ENCODE peak calls at places on chromosome X, in eight cellular contexts. R is aorta; T is tibial artery; I is body of pancreas; Y is ascending aorta; X is effector memory CD4-positive, alpha-beta T cell; A is adrenal gland; G is fibroblast of lung. O is an unnamed sample. For H3K4me1, the result is how much of the 10 kb centered on the place peaks cover.

GRCh38 chrX:74922922-74923321 is 2.3 kb downstream of the NEXMIF start:
- DNase-seq in I (no peak), T (no peak), Y (no peak), A (no peak), G (no peak), X (no peak), R (no peak), O (no peak)

GRCh38 chrX:113929004-113929403 is 654.9 kb upstream of the HTR2C start:
- DNase-seq in R (no peak), G (peak), A (peak), Y (no peak), I (peak), T (no peak), X (no peak), O (peak)

GRCh38 chrX:30488092-30488491 is 89.5 kb downstream of the TASL start:
- DNase-seq in T (no peak), A (peak), I (no peak), R (no peak), Y (no peak), G (no peak), X (no peak), O (no peak)

GRCh38 chrX:114797494-114797893 is 213.6 kb downstream of the HTR2C start:
- DNase-seq in A (no peak), Y (no peak), R (no peak), T (no peak), G (no peak), X (no peak), I (no peak), O (no peak)

GRCh38 chrX:100648601-100649417 is 4.8 kb downstream of the SRPX2 start:
- DNase-seq in T (no peak), G (peak), I (no peak), R (no peak), X (no peak), Y (no peak), A (no peak), O (peak)

GRCh38 chrX:123077671-123078070 is 106.4 kb upstream of the GRIA3 start:
- DNase-seq in R (no peak), X (no peak), A (no peak), I (no peak), T (no peak), Y (no peak), G (peak), O (no peak)

GRCh38 chrX:63963382-63963781 is 178.4 kb upstream of the ARHGEF9 start:
- DNase-seq in G (no peak), A (no peak), Y (no peak), X (no peak), T (no peak), I (peak), R (no peak), O (no peak)

GRCh38 chrX:38215141-38215540 is 5.5 kb downstream of the SRPX start:
- DNase-seq in X (no peak), T (no peak), G (peak), I (no peak), Y (no peak), A (no peak), R (no peak), O (no peak)

GRCh38 chrX:132119821-132120220 is 8.0 kb downstream of the FRMD7 start:
- DNase-seq in Y (no peak), I (no peak), A (no peak), R (no peak), T (no peak), X (no peak), G (no peak), O (peak)

GRCh38 chrX:73647212-73647611 is 84.2 kb downstream of the CHIC1 start:
- DNase-seq in R (no peak), G (no peak), T (no peak), A (no peak), Y (no peak), I (no peak), X (no peak), O (no peak)

GRCh38 chrX:109270580-109271484 is 211.1 kb downstream of the GUCY2F start:
- DNase-seq in I (peak), Y (no peak), G (peak), A (no peak), X (no peak), T (no peak), R (no peak), O (peak)

GRCh38 chrX:102604327-102604726 is 5.0 kb downstream of the ARMCX5 start:
- DNase-seq in Y (no peak), G (no peak), R (no peak), T (no peak), A (no peak), I (no peak), X (no peak), O (no peak)

GRCh38 chrX:133544105-133544504 is 128.8 kb upstream of the GPC4 start:
- DNase-seq in T (no peak), A (no peak), X (no peak), G (peak), R (no peak), Y (no peak), I (peak), O (peak)

GRCh38 chrX:129961180-129962083 is 21.0 kb upstream of the BCORL1 start:
- DNase-seq in X (peak), Y (peak), G (peak), A (peak), T (no peak), R (peak), I (peak), O (peak)

GRCh38 chrX:9163153-9163790 is 129.3 kb upstream of the FAM9B start:
- DNase-seq in G (peak), Y (no peak), X (no peak), T (no peak), A (no peak), I (no peak), R (no peak), O (no peak)

GRCh38 chrX:124211312-124211942 is 121.0 kb upstream of the TEX13D start:
- DNase-seq in A (no peak), T (no peak), R (no peak), X (no peak), G (no peak), Y (no peak), I (no peak), O (peak)

DNA sequence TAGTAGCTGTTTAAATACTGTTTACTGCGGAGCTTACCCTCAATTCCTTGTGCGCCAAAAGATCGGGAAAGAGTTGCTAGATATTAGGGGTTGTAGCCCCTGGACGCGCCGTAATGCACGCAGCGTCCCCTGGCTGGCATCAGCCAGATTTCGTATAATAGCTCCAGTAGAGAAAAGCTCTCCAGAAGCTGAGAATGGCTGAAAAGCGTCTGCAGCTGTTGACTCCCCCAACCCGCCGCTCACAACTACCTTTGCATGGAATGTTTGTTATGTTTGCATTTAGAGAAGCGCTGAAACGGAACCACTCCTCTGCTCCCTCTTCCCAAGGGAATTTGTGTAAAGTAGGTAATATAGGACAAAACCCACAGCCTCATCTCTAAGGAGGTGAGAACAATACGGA is 3.7 kb downstream of the DOCK11 start:
- DNase-seq in A (no peak), X (no peak), T (no peak), Y (no peak), I (no peak), R (no peak), G (no peak), O (no peak)
- H3K4me1 ChIP-seq in A (under half), X (under half), T (under half), Y (under half), I (under half), R (under half), G (under half), O (under half)

GRCh38 chrX:39907964-39908616 is 189.7 kb downstream of the BCOR start:
- DNase-seq in X (no peak), T (peak), A (peak), I (peak), Y (peak), R (peak), G (peak), O (peak)
- H3K4me1 ChIP-seq in X (under half), T (under half), A (under half), I (under half), Y (under half), R (under half), G (under half), O (under half)

GRCh38 chrX:42988700-42989099 is 210.7 kb upstream of the PPP1R2C start:
- DNase-seq in X (no peak), R (no peak), A (no peak), I (no peak), T (no peak), G (no peak), Y (no peak), O (no peak)
- H3K4me1 ChIP-seq in X (under half), R (under half), A (under half), I (under half), T (under half), G (under half), Y (under half), O (under half)

GRCh38 chrX:1027133-1027532 is 185.3 kb downstream of the CRLF2 start:
- DNase-seq in I (no peak), T (no peak), Y (no peak), X (no peak), A (no peak), G (no peak), R (no peak), O (no peak)
- H3K4me1 ChIP-seq in I (under half), T (under half), Y (under half), X (under half), A (under half), G (under half), R (under half), O (under half)

GRCh38 chrX:12972867-12973560 is 1.9 kb upstream of the TMSB4X start:
- DNase-seq in I (no peak), X (no peak), R (no peak), Y (no peak), A (no peak), T (no peak), G (no peak), O (no peak)
- H3K4me1 ChIP-seq in I (under half), X (under half), R (under half), Y (under half), A (under half), T (under half), G (under half), O (under half)

GRCh38 chrX:45017946-45018345 is 145.0 kb downstream of the KDM6A start:
- DNase-seq in Y (no peak), A (no peak), I (no peak), T (no peak), R (no peak), G (no peak), X (no peak), O (no peak)
- H3K4me1 ChIP-seq in Y (under half), A (under half), I (under half), T (under half), R (under half), G (under half), X (under half), O (under half)

DNA sequence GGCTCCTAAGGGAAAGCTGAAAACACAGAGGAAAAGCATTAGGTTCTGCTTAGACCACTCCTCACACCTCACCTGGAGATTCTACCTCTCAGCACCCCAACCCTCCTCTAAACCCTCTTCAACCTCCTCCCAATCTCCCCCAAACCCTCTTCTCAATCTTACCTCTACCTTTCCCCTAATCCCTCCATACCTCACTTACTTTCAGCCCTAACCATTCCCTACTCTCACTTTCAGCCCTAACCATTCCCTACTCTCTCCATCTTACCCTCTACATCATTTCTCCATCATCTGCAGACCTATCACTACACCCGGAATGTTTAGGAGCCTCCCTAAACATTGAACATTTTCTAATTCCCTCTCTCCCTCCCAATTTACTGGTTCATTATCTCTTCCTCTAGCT is 3.5 kb downstream of the RTL3 start:
- DNase-seq in G (no peak), Y (no peak), T (no peak), R (no peak), I (no peak), A (no peak), X (no peak), O (no peak)
- H3K4me1 ChIP-seq in G (under half), Y (under half), T (under half), R (under half), I (under half), A (under half), X (under half), O (under half)

GRCh38 chrX:13693341-13693871 is 4.5 kb downstream of the RAB9A start:
- DNase-seq in T (no peak), I (peak), G (no peak), Y (no peak), R (no peak), X (no peak), A (no peak), O (peak)

GRCh38 chrX:13694359-13694758 is 5.4 kb downstream of the RAB9A start:
- DNase-seq in G (peak), R (no peak), Y (no peak), A (no peak), I (no peak), X (no peak), T (no peak), O (no peak)

GRCh38 chrX:13690836-13691235 is 1.9 kb downstream of the RAB9A start:
- DNase-seq in T (no peak), X (no peak), I (no peak), G (no peak), A (no peak), Y (no peak), R (no peak), O (peak)

GRCh38 chrX:13691845-13692334 is 3.0 kb downstream of the RAB9A start:
- DNase-seq in R (no peak), A (peak), G (peak), I (peak), T (no peak), Y (no peak), X (no peak), O (no peak)

GRCh38 chrX:13692771-13693231 is 3.9 kb downstream of the RAB9A start:
- DNase-seq in Y (no peak), G (peak), X (no peak), A (no peak), R (no peak), I (no peak), T (no peak), O (peak)
- H3K4me1 ChIP-seq in Y (under half), G (under half), X (under half), A (under half), R (under half), I (under half), T (under half), O (under half)